ENCODE peak calls at places on chromosomes 11 and 22, in five cellular contexts. One of them, this sample, is unnamed.
A peak's percentile ranks its signal among the peaks of the same experiment; 100 is the strongest.

GRCh38 chr11:253886-254270 is 17.1 kb downstream of the PSMD13 start:
- DNase-seq in breast epithelium: no peak
- DNase-seq in CD8-positive, alpha-beta T cell: no peak
- DNase-seq in keratinocyte: no peak
- DNase-seq in lung: no peak
- DNase-seq in this sample: no peak

GRCh38 chr11:72553748-72554147 is 119.4 kb upstream of the CLPB start:
- DNase-seq in breast epithelium: no peak
- DNase-seq in CD8-positive, alpha-beta T cell: no peak
- DNase-seq in keratinocyte: no peak
- DNase-seq in lung: no peak
- DNase-seq in this sample: no peak

GRCh38 chr11:3127706-3128355 is 37.3 kb downstream of the OSBPL5 start:
- DNase-seq in breast epithelium: no peak
- DNase-seq in CD8-positive, alpha-beta T cell: no peak
- DNase-seq in keratinocyte: no peak
- DNase-seq in lung: no peak
- DNase-seq in this sample: no peak

GRCh38 chr22:32103648-32104326 is 55.3 kb downstream of the C22orf42 start:
- DNase-seq in breast epithelium: no peak
- DNase-seq in CD8-positive, alpha-beta T cell: no peak
- DNase-seq in keratinocyte: no peak
- DNase-seq in lung: no peak
- DNase-seq in this sample: no peak

GRCh38 chr22:22565991-22566390 is 6.9 kb upstream of the PRAME start:
- DNase-seq in breast epithelium: no peak
- DNase-seq in CD8-positive, alpha-beta T cell: no peak
- DNase-seq in keratinocyte: no peak
- DNase-seq in lung: no peak
- DNase-seq in this sample: no peak

GRCh38 chr11:99739464-99740089 is 718.8 kb downstream of the CNTN5 start:
- DNase-seq in breast epithelium: no peak
- DNase-seq in CD8-positive, alpha-beta T cell: no peak
- DNase-seq in keratinocyte: no peak
- DNase-seq in lung: no peak
- DNase-seq in this sample: no peak

GRCh38 chr22:23088199-23088604 is 17.9 kb downstream of the GNAZ start:
- DNase-seq in breast epithelium: no peak
- DNase-seq in CD8-positive, alpha-beta T cell: no peak
- DNase-seq in keratinocyte: no peak
- DNase-seq in lung: no peak
- DNase-seq in this sample: no peak

GRCh38 chr22:31449521-31449920 is 40.1 kb downstream of the EIF4ENIF1 start:
- DNase-seq in breast epithelium: no peak
- DNase-seq in CD8-positive, alpha-beta T cell: no peak
- DNase-seq in keratinocyte: no peak
- DNase-seq in lung: no peak
- DNase-seq in this sample: no peak

GRCh38 chr22:27487600-27488450 is 313.7 kb downstream of the MN1 start:
- DNase-seq in breast epithelium: no peak
- DNase-seq in CD8-positive, alpha-beta T cell: no peak
- DNase-seq in keratinocyte: no peak
- DNase-seq in lung: no peak
- DNase-seq in this sample: no peak
- TF ChIP-seq CTCF in breast epithelium: no peak
- TF ChIP-seq CTCF in CD8-positive, alpha-beta T cell: no peak
- TF ChIP-seq CTCF in keratinocyte: no peak
- TF ChIP-seq CTCF in lung: no peak
- TF ChIP-seq CTCF in this sample: no peak

GRCh38 chr22:17972385-17973181 is 51.8 kb downstream of the MICAL3 start:
- DNase-seq in breast epithelium: no peak
- DNase-seq in CD8-positive, alpha-beta T cell: no peak
- DNase-seq in keratinocyte: no peak
- DNase-seq in lung: no peak
- DNase-seq in this sample: no peak

GRCh38 chr22:17977371-17977770 is 47.0 kb downstream of the MICAL3 start:
- DNase-seq in breast epithelium: no peak
- DNase-seq in CD8-positive, alpha-beta T cell: no peak
- DNase-seq in keratinocyte: no peak
- DNase-seq in lung: no peak
- DNase-seq in this sample: no peak

GRCh38 chr22:17973217-17973616 is 51.1 kb downstream of the MICAL3 start:
- DNase-seq in breast epithelium: no peak
- DNase-seq in CD8-positive, alpha-beta T cell: no peak
- DNase-seq in keratinocyte: no peak
- DNase-seq in lung: no peak
- DNase-seq in this sample: no peak

GRCh38 chr22:17974087-17974486 is 50.3 kb downstream of the MICAL3 start:
- DNase-seq in breast epithelium: no peak
- DNase-seq in CD8-positive, alpha-beta T cell: no peak
- DNase-seq in keratinocyte: no peak
- DNase-seq in lung: no peak
- DNase-seq in this sample: no peak

GRCh38 chr22:17974703-17975372 is 49.5 kb downstream of the MICAL3 start:
- DNase-seq in breast epithelium: no peak
- DNase-seq in CD8-positive, alpha-beta T cell: no peak
- DNase-seq in keratinocyte: no peak
- DNase-seq in lung: no peak
- DNase-seq in this sample: no peak
- H3K27ac ChIP-seq in breast epithelium: no peak overlapping the region
- H3K27ac ChIP-seq in CD8-positive, alpha-beta T cell: no peak overlapping the region
- H3K27ac ChIP-seq in keratinocyte: no peak overlapping the region
- H3K27ac ChIP-seq in lung: no peak overlapping the region
- H3K27ac ChIP-seq in this sample: no peak overlapping the region

DNA sequence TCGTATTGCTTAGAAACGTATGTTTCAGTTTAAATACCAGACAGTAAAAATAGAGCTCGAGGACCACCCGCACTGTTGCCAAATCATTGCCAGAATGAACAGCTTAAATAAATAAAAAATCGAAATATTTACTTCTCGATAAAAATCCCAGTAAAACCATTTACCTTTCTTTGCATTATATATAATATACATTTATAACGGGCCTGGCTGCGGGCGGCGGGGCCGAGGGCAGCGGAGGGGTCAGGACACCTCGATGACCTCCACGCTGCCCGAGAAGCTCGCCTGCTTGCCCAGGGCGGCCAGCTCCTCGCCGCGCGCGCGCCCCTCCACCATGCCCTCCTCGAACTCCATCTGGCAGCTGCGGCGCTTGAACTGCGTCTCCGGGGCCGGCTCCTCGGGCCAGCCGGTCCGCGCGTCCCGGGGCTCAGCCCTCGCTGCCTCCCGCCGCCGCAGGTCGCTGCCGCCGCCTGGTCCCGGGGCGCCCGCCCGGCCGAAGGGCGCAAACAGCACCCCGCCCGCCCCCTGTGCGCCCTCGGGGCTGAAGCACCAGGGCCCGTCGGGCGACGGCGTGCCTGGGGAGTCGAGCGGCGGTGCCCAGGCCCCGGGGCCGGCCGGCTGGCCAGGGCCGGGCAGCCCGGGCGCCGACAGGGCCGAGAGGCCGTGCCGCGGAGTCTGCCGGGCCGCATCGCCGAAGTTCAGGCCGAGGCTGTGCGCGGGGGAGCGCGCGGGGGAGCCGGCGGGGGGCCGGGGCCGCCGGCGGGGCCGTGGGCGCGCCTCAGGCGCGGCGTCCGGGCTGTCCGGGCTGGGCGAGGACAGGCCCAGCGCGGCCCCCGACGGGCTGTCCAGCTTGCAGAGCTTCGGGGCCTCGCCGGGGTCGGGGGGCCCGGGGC is 15.5 kb downstream of the DUSP8 start:
- DNase-seq in breast epithelium: no peak
- DNase-seq in CD8-positive, alpha-beta T cell: no peak
- DNase-seq in keratinocyte: no peak
- DNase-seq in lung: no peak
- DNase-seq in this sample: no peak
- H3K27me3 ChIP-seq in breast epithelium: no peaks in the 10 kb centered on the region
- H3K27me3 ChIP-seq in CD8-positive, alpha-beta T cell: no peaks in the 10 kb centered on the region
- H3K27me3 ChIP-seq in keratinocyte: peaks cover 7% of the 10 kb centered on the region
- H3K27me3 ChIP-seq in lung: peaks cover 5% of the 10 kb centered on the region
- H3K27me3 ChIP-seq in this sample: peaks cover 6% of the 10 kb centered on the region

GRCh38 chr11:119942021-119942420 is 195.9 kb downstream of the TRIM29 start:
- DNase-seq in breast epithelium: no peak
- DNase-seq in CD8-positive, alpha-beta T cell: no peak
- DNase-seq in keratinocyte: no peak
- DNase-seq in lung: no peak
- DNase-seq in this sample: no peak
- TF ChIP-seq CTCF in breast epithelium: no peak
- TF ChIP-seq CTCF in CD8-positive, alpha-beta T cell: no peak
- TF ChIP-seq CTCF in keratinocyte: no peak
- TF ChIP-seq CTCF in lung: no peak
- TF ChIP-seq CTCF in this sample: no peak

DNA sequence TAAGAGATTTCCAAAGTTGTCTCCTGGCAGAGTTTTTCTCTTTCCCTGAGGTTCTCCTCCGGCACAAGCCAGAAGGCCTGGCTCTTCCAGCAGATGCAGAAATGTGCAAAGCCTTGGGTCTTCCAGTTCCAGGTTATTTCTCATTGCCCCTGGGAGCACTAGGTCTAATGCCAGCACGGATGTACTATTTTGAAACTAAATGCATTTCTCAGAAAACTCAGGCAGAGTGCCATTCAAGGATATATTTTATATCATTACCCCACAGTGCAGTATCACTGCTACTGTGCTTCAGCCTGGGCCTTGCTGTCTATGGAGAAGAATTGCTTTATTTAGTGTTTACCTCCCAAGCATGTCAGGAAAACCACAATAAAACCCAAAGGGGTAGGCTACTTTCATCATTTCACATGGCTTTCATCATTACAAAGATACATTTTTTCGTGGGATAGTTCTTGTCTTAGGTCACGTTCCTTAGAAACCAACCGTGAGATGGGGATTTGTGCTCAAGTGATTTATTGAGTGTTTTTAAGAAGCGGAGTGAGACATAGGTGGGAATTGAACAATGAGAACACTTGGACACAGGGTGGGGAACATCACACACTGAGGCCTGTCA is 22.4 kb upstream of the FZD4 start:
- DNase-seq in breast epithelium: no peak
- DNase-seq in CD8-positive, alpha-beta T cell: no peak
- DNase-seq in keratinocyte: no peak
- DNase-seq in lung: no peak
- DNase-seq in this sample: no peak
- H3K27ac ChIP-seq in breast epithelium: no peak overlapping the region
- H3K27ac ChIP-seq in CD8-positive, alpha-beta T cell: no peak overlapping the region
- H3K27ac ChIP-seq in keratinocyte: no peak overlapping the region
- H3K27ac ChIP-seq in lung: no peak overlapping the region
- H3K27ac ChIP-seq in this sample: no peak overlapping the region

GRCh38 chr22:44199866-44200265 is 19.1 kb downstream of the PARVG start:
- DNase-seq in breast epithelium: peak; percentile 35
- DNase-seq in CD8-positive, alpha-beta T cell: no peak
- DNase-seq in keratinocyte: no peak
- DNase-seq in lung: no peak
- DNase-seq in this sample: no peak

GRCh38 chr22:44199164-44199563 is 18.4 kb downstream of the PARVG start:
- DNase-seq in breast epithelium: peak; percentile 34
- DNase-seq in CD8-positive, alpha-beta T cell: no peak
- DNase-seq in keratinocyte: no peak
- DNase-seq in lung: no peak
- DNase-seq in this sample: no peak

GRCh38 chr22:44200855-44201550 is 20.3 kb downstream of the PARVG start:
- DNase-seq in breast epithelium: peak; percentile 46
- DNase-seq in CD8-positive, alpha-beta T cell: no peak
- DNase-seq in keratinocyte: no peak
- DNase-seq in lung: no peak
- DNase-seq in this sample: no peak

GRCh38 chr22:44201556-44202129 is 20.9 kb downstream of the PARVG start:
- DNase-seq in breast epithelium: peak; percentile 40
- DNase-seq in CD8-positive, alpha-beta T cell: no peak
- DNase-seq in keratinocyte: no peak
- DNase-seq in lung: no peak
- DNase-seq in this sample: no peak

GRCh38 chr22:44200451-44200850 is 19.7 kb downstream of the PARVG start:
- DNase-seq in breast epithelium: no peak
- DNase-seq in CD8-positive, alpha-beta T cell: no peak
- DNase-seq in keratinocyte: no peak
- DNase-seq in lung: no peak
- DNase-seq in this sample: no peak
- H3K27me3 ChIP-seq in breast epithelium: peaks cover 33% of the 10 kb centered on the region
- H3K27me3 ChIP-seq in CD8-positive, alpha-beta T cell: no peaks in the 10 kb centered on the region
- H3K27me3 ChIP-seq in keratinocyte: peaks cover 21% of the 10 kb centered on the region
- H3K27me3 ChIP-seq in lung: peaks cover 4% of the 10 kb centered on the region
- H3K27me3 ChIP-seq in this sample: no peaks in the 10 kb centered on the region

DNA sequence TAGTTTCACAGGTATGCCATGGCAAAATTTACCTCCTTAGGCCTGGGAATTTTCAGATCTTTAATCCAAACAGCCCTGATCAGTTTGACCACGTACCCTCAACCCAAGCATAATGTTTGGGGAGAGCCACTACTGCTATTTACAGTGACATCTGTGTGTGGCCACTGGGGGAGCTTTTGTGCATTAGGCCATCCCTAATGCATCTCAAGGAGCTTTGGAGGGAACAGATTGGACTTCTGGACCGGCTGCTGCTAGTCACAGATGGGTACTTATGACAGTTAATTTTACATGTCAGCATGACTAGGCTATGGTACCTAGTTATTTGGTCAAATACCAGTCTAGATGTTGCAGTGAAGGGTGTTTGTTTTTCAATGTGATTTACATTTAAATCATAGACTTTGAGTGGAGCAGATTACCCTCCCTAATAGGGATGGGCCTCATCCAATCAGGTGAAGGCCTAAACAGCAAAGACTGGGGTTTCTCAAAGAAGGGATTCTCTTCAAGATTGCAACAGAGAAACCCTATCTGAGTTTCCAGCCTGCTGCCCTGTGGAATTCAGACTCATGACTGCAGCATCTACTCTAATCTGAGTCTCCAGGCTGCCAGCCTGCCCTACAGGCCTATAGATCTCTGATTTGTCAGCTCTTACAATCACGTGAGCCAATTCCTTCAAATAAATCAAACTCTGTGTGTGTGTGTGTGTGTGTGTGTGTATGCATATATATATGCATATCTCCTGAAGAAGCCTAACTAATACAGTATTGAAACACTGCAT is 37.9 kb upstream of the GALNT18 start:
- DNase-seq in breast epithelium: no peak
- DNase-seq in CD8-positive, alpha-beta T cell: no peak
- DNase-seq in keratinocyte: no peak
- DNase-seq in lung: no peak
- DNase-seq in this sample: no peak
- TF ChIP-seq CTCF in breast epithelium: no peak
- TF ChIP-seq CTCF in CD8-positive, alpha-beta T cell: no peak
- TF ChIP-seq CTCF in keratinocyte: peak; percentile 15
- TF ChIP-seq CTCF in lung: no peak
- TF ChIP-seq CTCF in this sample: no peak

GRCh38 chr11:118113031-118113430 is 26.3 kb upstream of the SMIM35 start:
- DNase-seq in breast epithelium: no peak
- DNase-seq in CD8-positive, alpha-beta T cell: no peak
- DNase-seq in keratinocyte: no peak
- DNase-seq in lung: no peak
- DNase-seq in this sample: no peak
- H3K27ac ChIP-seq in breast epithelium: no peak overlapping the region
- H3K27ac ChIP-seq in CD8-positive, alpha-beta T cell: no peak overlapping the region
- H3K27ac ChIP-seq in keratinocyte: no peak overlapping the region
- H3K27ac ChIP-seq in lung: no peak overlapping the region
- H3K27ac ChIP-seq in this sample: no peak overlapping the region

This sample was measured in CD4-positive, alpha-beta T cell.